ENCODE peak calls at places on chromosomes 1 and 21, in six cellular contexts. J is stimulated activated CD4-positive, alpha-beta T cell treated with anti-CD3 and anti-CD28 coated beads, Interleukin-2, amount 100 ng/mL, for 48 hours; R is Kasumi-1; H is GM10248; A is mammary epithelial cell; W is BE2C. Y is an unnamed sample.

GRCh38 chr1:182149411-182149965 is 88.0 kb upstream of the ZNF648 start:
- DNase-seq in J (no peak), R (peak; percentile 70), H (peak; percentile 37), A (peak; percentile 76), W (no peak), Y (peak; percentile 81)

GRCh38 chr1:29503441-29503840 is 267.1 kb downstream of the PTPRU start:
- DNase-seq in J (no peak), R (no peak), H (no peak), A (no peak), W (no peak), Y (no peak)

GRCh38 chr1:38312753-38313152 is 266.2 kb upstream of the POU3F1 start:
- DNase-seq in J (no peak), R (no peak), H (no peak), A (no peak), W (no peak), Y (no peak)

GRCh38 chr1:167715653-167716302 is 6.0 kb upstream of the MPZL1 start:
- DNase-seq in J (no peak), R (no peak), H (no peak), A (no peak), W (no peak), Y (no peak)

GRCh38 chr1:150970818-150971582 is 3.6 kb downstream of the CERS2 start:
- DNase-seq in J (no peak), R (no peak), H (no peak), A (no peak), W (peak; percentile 29), Y (no peak)

GRCh38 chr1:178536844-178537371 is 24.0 kb downstream of the TEX35 start:
- DNase-seq in J (no peak), R (no peak), H (no peak), A (peak; percentile 72), W (no peak), Y (peak; percentile 95)

GRCh38 chr1:218259339-218259738 is 25.8 kb upstream of the RRP15 start:
- DNase-seq in J (no peak), R (no peak), H (no peak), A (no peak), W (no peak), Y (no peak)

GRCh38 chr21:43021756-43022600 is 47.6 kb downstream of the PKNOX1 start:
- DNase-seq in J (no peak), R (no peak), H (no peak), A (no peak), W (no peak), Y (no peak)

GRCh38 chr1:40870135-40870728 is 8.1 kb upstream of the CITED4 start:
- DNase-seq in J (no peak), R (no peak), H (no peak), A (peak; percentile 68), W (no peak), Y (no peak)

GRCh38 chr1:160743266-160743665 is 4.2 kb downstream of the SLAMF7 start:
- DNase-seq in J (no peak), R (no peak), H (no peak), A (no peak), W (no peak), Y (no peak)

GRCh38 chr1:156421062-156421938 is 52.3 kb downstream of the RHBG start:
- DNase-seq in J (peak; percentile 71), R (peak; percentile 39), H (peak; percentile 95), A (peak; percentile 70), W (peak; percentile 90), Y (peak; percentile 89)

GRCh38 chr1:200075938-200076546 is 48.5 kb downstream of the NR5A2 start:
- DNase-seq in J (no peak), R (no peak), H (no peak), A (peak; percentile 49), W (no peak), Y (peak; percentile 67)

GRCh38 chr1:84272401-84272800 is 29.1 kb upstream of the SAMD13 start:
- DNase-seq in J (no peak), R (no peak), H (no peak), A (no peak), W (no peak), Y (no peak)

GRCh38 chr1:156601892-156602291 is 613 bp upstream of the GPATCH4 start:
- DNase-seq in J (no peak), R (no peak), H (no peak), A (no peak), W (no peak), Y (no peak)

GRCh38 chr1:86778510-86779218 is 74.3 kb downstream of the SH3GLB1 start:
- DNase-seq in J (no peak), R (no peak), H (no peak), A (peak; percentile 43), W (no peak), Y (peak; percentile 39)

GRCh38 chr1:70382682-70383081 is 28.2 kb upstream of the ANKRD13C start:
- DNase-seq in J (no peak), R (peak; percentile 81), H (peak; percentile 27), A (no peak), W (no peak), Y (no peak)

GRCh38 chr1:54001620-54002019 is 16.4 kb downstream of the LDLRAD1 start:
- DNase-seq in J (no peak), R (no peak), H (no peak), A (no peak), W (no peak), Y (no peak)

GRCh38 chr1:194289569-194290266 is 1103.3 kb upstream of the B3GALT2 start:
- DNase-seq in J (no peak), R (no peak), H (peak; percentile 41), A (no peak), W (no peak), Y (no peak)

GRCh38 chr1:164719676-164720075 is 160.7 kb downstream of the PBX1 start:
- DNase-seq in J (no peak), R (no peak), H (no peak), A (peak; percentile 61), W (no peak), Y (no peak)

GRCh38 chr1:7721940-7722669 is 49.0 kb upstream of the VAMP3 start:
- DNase-seq in J (no peak), R (no peak), H (no peak), A (no peak), W (no peak), Y (no peak)

GRCh38 chr1:199410462-199410861 is 617.0 kb upstream of the NR5A2 start:
- DNase-seq in J (no peak), R (no peak), H (no peak), A (no peak), W (no peak), Y (no peak)

GRCh38 chr21:46191257-46191685 is 7.0 kb upstream of the SPATC1L start:
- DNase-seq in J (no peak), R (no peak), H (no peak), A (peak; percentile 47), W (no peak), Y (peak; percentile 34)

GRCh38 chr1:232416026-232416568 is 213.8 kb downstream of the SIPA1L2 start:
- DNase-seq in J (no peak), R (peak; percentile 6), H (no peak), A (peak; percentile 49), W (no peak), Y (no peak)

GRCh38 chr21:15400905-15401304 is 328.9 kb upstream of the USP25 start:
- DNase-seq in J (no peak), R (no peak), H (no peak), A (peak; percentile 22), W (no peak), Y (no peak)

GRCh38 chr1:215001419-215002021 is 81.0 kb upstream of the KCNK2 start:
- DNase-seq in J (no peak), R (no peak), H (peak; percentile 35), A (peak; percentile 75), W (no peak), Y (no peak)

GRCh38 chr1:10794724-10795304 is 1.6 kb downstream of the CASZ1 start:
- DNase-seq in J (no peak), R (no peak), H (no peak), A (peak; percentile 30), W (peak; percentile 30), Y (peak; percentile 30)

GRCh38 chr1:16367258-16367967 is 371 bp downstream of the SZRD1 start:
- DNase-seq in J (peak; percentile 77), R (peak; percentile 84), H (peak; percentile 84), A (peak; percentile 89), W (peak; percentile 56), Y (peak; percentile 78)

GRCh38 chr1:119732465-119733168 is 20.9 kb downstream of the PHGDH start:
- DNase-seq in J (no peak), R (no peak), H (no peak), A (peak; percentile 41), W (no peak), Y (peak; percentile 73)

GRCh38 chr1:43292679-43293078 is 7.3 kb upstream of the C1orf210 start:
- DNase-seq in J (no peak), R (no peak), H (no peak), A (no peak), W (no peak), Y (no peak)

GRCh38 chr1:182080955-182081582 is 19.6 kb upstream of the ZNF648 start:
- DNase-seq in J (no peak), R (peak; percentile 82), H (peak; percentile 69), A (peak; percentile 32), W (peak; percentile 37), Y (no peak)

GRCh38 chr1:65910432-65910831 is 117.7 kb downstream of the PDE4B start:
- DNase-seq in J (no peak), R (no peak), H (no peak), A (no peak), W (no peak), Y (no peak)

GRCh38 chr1:226638001-226638601 is 89.5 kb downstream of the STUM start:
- DNase-seq in J (no peak), R (no peak), H (no peak), A (no peak), W (no peak), Y (no peak)

Y was measured in trophoblast cell.